ENCODE peak calls at places on chromosomes 13 and 19, in six cellular contexts. I is HCT116; W is CD8-positive, alpha-beta memory T cell; B is breast epithelium; C is uterus; U is lung. P is an unnamed sample.
A peak's percentile ranks its signal among the peaks of the same experiment; 100 is the strongest.

GRCh38 chr13:114127473-114128347 is 4.7 kb downstream of the RASA3 start:
- DNase-seq in I (no peak), W (peak; percentile 0), B (no peak), C (no peak), U (no peak), P (peak; percentile 62)

GRCh38 chr19:36008336-36008978 is at the start of gene SYNE4:
- DNase-seq in I (peak; percentile 75), C (no peak), U (peak; percentile 81), W (no peak), B (peak; percentile 84), P (no peak)

GRCh38 chr13:61648546-61648945 is 232.9 kb upstream of the PCDH20 start:
- DNase-seq in I (no peak), C (no peak), W (no peak), B (no peak), U (no peak), P (no peak)

GRCh38 chr13:34678154-34678553 is 263.9 kb upstream of the NBEA start:
- DNase-seq in W (no peak), U (no peak), I (no peak), C (no peak), B (no peak), P (no peak)

GRCh38 chr19:44820648-44821609 is 12.0 kb downstream of the BCAM start:
- DNase-seq in B (no peak), W (no peak), U (no peak), C (peak; percentile 65), I (no peak), P (peak; percentile 93)

GRCh38 chr19:48656840-48657474 is 11.0 kb upstream of the CA11 start:
- DNase-seq in U (no peak), B (no peak), C (no peak), W (no peak), I (no peak), P (no peak)

GRCh38 chr13:81872581-81872980 is 1531.7 kb upstream of the SPRY2 start:
- DNase-seq in I (peak; percentile 12), U (no peak), B (no peak), W (no peak), C (no peak), P (no peak)

GRCh38 chr13:75430618-75431209 is 51.3 kb downstream of the TBC1D4 start:
- DNase-seq in W (no peak), U (no peak), B (no peak), C (no peak), I (no peak), P (no peak)

GRCh38 chr13:22311734-22312404 is 641.0 kb downstream of the FGF9 start:
- DNase-seq in W (no peak), C (no peak), B (no peak), I (no peak), U (no peak), P (peak; percentile 63)

GRCh38 chr19:36915992-36916830 is at the start of the genes ZNF568 and ZNF829:
- DNase-seq in B (peak; percentile 88), C (peak; percentile 83), U (peak; percentile 88), W (peak; percentile 95), I (no peak), P (peak; percentile 93)

GRCh38 chr13:43251967-43252366 is 228.6 kb downstream of the DNAJC15 start:
- DNase-seq in B (no peak), C (no peak), W (no peak), I (no peak), U (no peak), P (no peak)

GRCh38 chr13:99542788-99543406 is 41.6 kb downstream of the TM9SF2 start:
- DNase-seq in C (no peak), U (no peak), I (no peak), W (peak; percentile 29), B (no peak), P (no peak)

GRCh38 chr19:46980756-46981155 is 38.9 kb upstream of the NPAS1 start:
- DNase-seq in I (no peak), W (peak; percentile 4), C (no peak), U (no peak), B (no peak), P (no peak)

GRCh38 chr19:8423821-8424223 is 10.7 kb downstream of the MARCHF2 start:
- DNase-seq in U (peak; percentile 88), I (peak; percentile 85), W (no peak), C (peak; percentile 99), B (peak; percentile 91), P (peak; percentile 88)

GRCh38 chr13:60274664-60275063 is 110.9 kb upstream of the DIAPH3 start:
- DNase-seq in W (no peak), I (no peak), U (no peak), C (no peak), B (no peak), P (no peak)

GRCh38 chr13:79295906-79296564 is 110.0 kb downstream of the RBM26 start:
- DNase-seq in C (no peak), I (no peak), B (no peak), W (no peak), U (no peak), P (no peak)

GRCh38 chr19:8361921-8362793 is 1.8 kb upstream of the ANGPTL4 start:
- DNase-seq in U (peak; percentile 95), C (peak; percentile 88), W (no peak), B (peak; percentile 97), I (peak; percentile 95), P (peak; percentile 99)

GRCh38 chr19:29779921-29780320 is 31.9 kb upstream of the CCNE1 start:
- DNase-seq in I (no peak), W (peak; percentile 11), C (no peak), B (no peak), U (no peak), P (no peak)

GRCh38 chr19:29775575-29775900 is 36.3 kb upstream of the CCNE1 start:
- DNase-seq in W (no peak), B (no peak), I (no peak), C (no peak), U (no peak), P (no peak)

GRCh38 chr19:29774126-29774525 is 37.7 kb upstream of the CCNE1 start:
- DNase-seq in W (no peak), U (no peak), B (no peak), I (no peak), C (no peak), P (no peak)

GRCh38 chr19:29781582-29782580 is 29.9 kb upstream of the CCNE1 start:
- DNase-seq in I (no peak), W (no peak), B (no peak), U (no peak), C (no peak), P (no peak)

GRCh38 chr19:29777916-29778315 is 33.9 kb upstream of the CCNE1 start:
- DNase-seq in I (no peak), B (no peak), C (no peak), W (no peak), U (no peak), P (no peak)
- H3K4me1 ChIP-seq in I (no peaks in the 10 kb centered on the region), B (no peaks in the 10 kb centered on the region), C (no peaks in the 10 kb centered on the region), W (no peaks in the 10 kb centered on the region), U (peaks cover 2% of the 10 kb centered on the region), P (no peaks in the 10 kb centered on the region)

DNA sequence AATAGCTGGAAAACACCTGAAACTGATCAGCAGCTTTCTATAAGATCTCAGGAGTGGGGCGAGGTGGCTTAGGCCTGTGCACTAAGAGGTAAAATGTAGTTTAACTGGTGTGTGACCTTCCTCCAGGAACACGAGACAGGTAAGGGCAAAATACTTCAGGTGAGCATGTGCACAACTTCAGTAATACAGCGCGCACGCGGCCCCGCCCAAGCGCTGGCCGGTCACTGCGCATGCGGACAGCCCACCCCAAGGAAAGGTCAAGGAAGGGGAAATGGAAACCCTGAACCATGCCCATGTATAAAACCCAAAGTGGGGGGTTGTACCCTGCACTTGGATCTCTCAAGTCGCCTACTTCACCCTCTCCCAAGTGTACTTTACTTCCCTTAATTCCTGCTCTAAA is 49.4 kb upstream of the ARHGEF7 start:
- DNase-seq in U (peak; percentile 69), W (no peak), B (no peak), C (no peak), I (no peak), P (no peak)
- H3K27ac ChIP-seq in U (no peak overlapping the region), W (no peak overlapping the region), B (no peak overlapping the region), C (no peak overlapping the region), I (no peak overlapping the region), P (no peak overlapping the region)

GRCh38 chr19:16584825-16585801 is 12.9 kb upstream of the SLC35E1 start:
- DNase-seq in B (no peak), C (no peak), I (no peak), W (no peak), U (no peak), P (no peak)

GRCh38 chr19:16581971-16582343 is 9.7 kb upstream of the SLC35E1 start:
- DNase-seq in B (no peak), I (no peak), U (no peak), C (no peak), W (no peak), P (no peak)

GRCh38 chr19:16581145-16581970 is 9.1 kb upstream of the SLC35E1 start:
- DNase-seq in I (no peak), B (no peak), C (no peak), U (no peak), W (no peak), P (no peak)

GRCh38 chr19:16585808-16586476 is 13.7 kb upstream of the SLC35E1 start:
- DNase-seq in C (no peak), I (no peak), W (no peak), U (no peak), B (no peak), P (no peak)

DNA sequence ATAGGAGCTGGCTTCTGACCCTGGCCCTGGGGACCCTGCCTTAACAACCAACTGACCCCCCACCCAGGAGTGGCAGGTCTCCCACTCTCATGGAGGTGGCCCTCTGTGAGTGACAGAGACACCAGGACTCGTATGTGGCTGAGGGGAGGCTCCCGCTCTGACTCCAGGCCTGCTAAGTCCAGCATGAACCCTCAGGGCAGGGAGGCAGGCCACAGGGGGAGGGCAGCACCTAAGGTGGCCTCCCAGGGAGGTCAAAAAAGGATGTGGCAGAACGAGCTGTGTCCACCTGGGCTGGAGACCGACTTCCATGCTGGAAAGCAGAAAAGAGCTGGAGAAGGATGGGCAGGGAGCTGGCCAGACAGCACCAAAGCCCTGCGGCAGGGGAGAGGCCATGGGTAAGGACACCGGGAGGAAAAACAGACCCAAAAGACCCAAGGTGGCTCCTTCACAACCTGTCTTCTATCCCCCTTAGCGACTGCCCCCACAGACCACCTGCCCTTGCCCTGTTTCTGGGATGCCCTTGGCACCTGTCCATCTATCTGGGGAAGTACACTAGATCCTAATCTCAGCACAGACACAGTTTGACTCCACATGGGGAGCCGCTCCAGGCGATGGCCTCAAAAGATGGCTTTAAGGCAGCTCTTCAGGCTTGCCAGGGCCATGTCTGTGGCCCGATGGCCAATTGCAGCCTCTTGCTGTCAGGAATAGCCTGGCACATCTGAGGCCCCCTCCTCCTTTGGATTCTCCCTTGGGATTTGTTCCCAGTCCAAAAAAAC is 10.5 kb upstream of the SLC35E1 start:
- DNase-seq in I (no peak), U (no peak), W (no peak), B (no peak), C (no peak), P (no peak)
- H3K4me1 ChIP-seq in I (peaks cover 26% of the 10 kb centered on the region), U (peaks cover 48% of the 10 kb centered on the region), W (peaks cover 63% of the 10 kb centered on the region), B (peaks cover 29% of the 10 kb centered on the region), C (peaks cover 6% of the 10 kb centered on the region), P (peaks cover 8% of the 10 kb centered on the region)

DNA sequence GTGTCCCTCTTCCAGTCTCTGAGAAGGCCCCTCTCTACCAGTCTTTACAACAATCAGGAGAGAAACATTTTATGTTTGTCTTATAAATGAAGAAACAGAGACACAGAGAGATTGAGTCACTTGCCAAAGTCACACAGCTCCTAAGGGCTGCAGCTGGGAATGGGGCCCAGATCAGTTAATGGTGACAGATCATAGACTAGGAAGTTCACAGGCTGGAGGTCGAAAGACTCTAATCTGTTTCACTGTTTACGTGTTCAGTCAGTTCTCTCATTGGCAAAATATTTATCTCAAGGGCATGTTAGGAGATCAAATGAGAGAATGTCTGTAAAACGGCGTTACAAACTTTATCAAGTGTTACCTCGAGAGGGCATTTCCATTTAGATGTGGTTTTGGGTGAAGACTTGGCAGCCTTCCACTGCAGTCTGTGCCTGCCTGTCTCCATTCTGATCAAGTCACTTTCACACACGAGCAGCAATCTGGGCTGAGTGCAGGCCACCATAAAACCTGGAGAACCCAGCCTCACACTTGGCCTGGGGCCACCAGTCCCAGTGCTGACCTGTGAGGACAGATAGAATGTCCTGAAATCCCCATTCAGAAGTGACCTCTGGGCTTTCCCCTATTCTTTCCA is 65.1 kb downstream of the SIAH3 start:
- DNase-seq in U (no peak), C (no peak), I (no peak), B (no peak), W (peak; percentile 35), P (no peak)
- H3K27ac ChIP-seq in U (no peak overlapping the region), C (no peak overlapping the region), I (no peak overlapping the region), B (no peak overlapping the region), W (no peak overlapping the region), P (no peak overlapping the region)